ENCODE peak calls at places on chromosomes 4 and X, in nine cellular contexts. H is mesothelial cell of epicardium, N is neural crest cell, K is psoas muscle, Q is IMR-90, F is A549, Y is lower lobe of right lung, O is uterus, R is body of pancreas. J is an unnamed sample.

GRCh38 chr4:76809594-76810305 is 88.2 kb downstream of the SOWAHB start:
- DNase-seq in R (no peak), F (peak; percentile 4), H (no peak), O (no peak), N (no peak), K (no peak), Y (no peak), Q (peak; percentile 53), J (no peak)

GRCh38 chr4:101081695-101082369 is 265.5 kb downstream of the PPP3CA start:
- DNase-seq in K (no peak), O (no peak), R (peak; percentile 23), Y (no peak), N (no peak), H (no peak), Q (no peak), F (no peak), J (no peak)

GRCh38 chr4:124104628-124105027 is 607.9 kb downstream of the ANKRD50 start:
- DNase-seq in N (no peak), H (no peak), Q (no peak), K (no peak), O (no peak), F (no peak), R (no peak), Y (no peak), J (no peak)

GRCh38 chr4:177380730-177381287 is 61.4 kb downstream of the AGA start:
- DNase-seq in Y (no peak), O (no peak), Q (no peak), R (no peak), H (no peak), K (no peak), F (peak; percentile 46), N (no peak), J (no peak)

GRCh38 chr4:25863906-25864418 is 1.2 kb upstream of the SEL1L3 start:
- DNase-seq in Q (no peak), F (no peak), H (no peak), O (no peak), N (no peak), Y (no peak), R (peak; percentile 35), K (no peak), J (no peak)

GRCh38 chr4:2141762-2142520 is 82.8 kb downstream of the NAT8L start:
- DNase-seq in Q (no peak), R (no peak), H (no peak), F (no peak), K (no peak), N (peak; percentile 23), Y (no peak), O (no peak), J (no peak)

GRCh38 chr4:93730251-93730650 is 98.3 kb upstream of the ATOH1 start:
- DNase-seq in F (no peak), K (no peak), Y (no peak), H (no peak), O (no peak), Q (no peak), N (no peak), R (no peak), J (no peak)

GRCh38 chr4:105474110-105474518 is 252 bp upstream of the PPA2 start:
- DNase-seq in Q (peak; percentile 77), Y (peak; percentile 92), H (peak; percentile 68), R (peak; percentile 91), O (peak; percentile 74), N (peak; percentile 82), F (no peak), K (peak; percentile 89), J (no peak)

GRCh38 chr4:181967401-181967800 is 275.8 kb upstream of the TENM3 start:
- DNase-seq in O (no peak), H (no peak), Q (no peak), F (no peak), N (no peak), K (no peak), Y (no peak), R (no peak), J (no peak)

GRCh38 chr4:15755321-15755750 is 22.8 kb upstream of the CD38 start:
- DNase-seq in O (no peak), N (no peak), Q (peak; percentile 69), F (no peak), R (no peak), H (no peak), Y (no peak), K (no peak), J (no peak)

GRCh38 chrX:43313035-43313434 is 343.1 kb upstream of the MAOA start:
- DNase-seq in F (no peak), N (no peak), R (no peak), K (no peak), Y (no peak), H (no peak), Q (no peak), O (no peak), J (no peak)

GRCh38 chr4:139619644-139620043 is 46.0 kb upstream of the MGST2 start:
- DNase-seq in O (no peak), Q (no peak), Y (no peak), N (no peak), F (peak; percentile 55), K (no peak), R (no peak), H (no peak), J (no peak)

GRCh38 chrX:13652256-13653021 is 502 bp upstream of the TCEANC start:
- DNase-seq in H (no peak), R (no peak), Y (no peak), O (peak; percentile 39), N (no peak), Q (peak; percentile 98), F (peak; percentile 41), K (no peak), J (peak; percentile 75)

GRCh38 chrX:132708529-132708928 is 219.7 kb upstream of the MBNL3 start:
- DNase-seq in N (no peak), Q (no peak), F (no peak), H (no peak), O (no peak), R (no peak), Y (no peak), K (no peak), J (no peak)

GRCh38 chr4:184384056-184384809 is 90.1 kb downstream of the IRF2 start:
- DNase-seq in O (peak; percentile 42), K (no peak), N (no peak), Y (no peak), R (peak; percentile 44), Q (peak; percentile 96), H (no peak), F (peak; percentile 17), J (peak; percentile 76)

GRCh38 chrX:104309169-104309568 is 54.4 kb upstream of the ESX1 start:
- DNase-seq in K (no peak), Y (no peak), H (no peak), F (no peak), Q (no peak), O (no peak), R (no peak), N (no peak), J (no peak)
- TF ChIP-seq CTCF in K (no peak), Y (no peak), H (no peak), F (no peak), Q (no peak), O (no peak), R (no peak), N (no peak), J (no peak)

DNA sequence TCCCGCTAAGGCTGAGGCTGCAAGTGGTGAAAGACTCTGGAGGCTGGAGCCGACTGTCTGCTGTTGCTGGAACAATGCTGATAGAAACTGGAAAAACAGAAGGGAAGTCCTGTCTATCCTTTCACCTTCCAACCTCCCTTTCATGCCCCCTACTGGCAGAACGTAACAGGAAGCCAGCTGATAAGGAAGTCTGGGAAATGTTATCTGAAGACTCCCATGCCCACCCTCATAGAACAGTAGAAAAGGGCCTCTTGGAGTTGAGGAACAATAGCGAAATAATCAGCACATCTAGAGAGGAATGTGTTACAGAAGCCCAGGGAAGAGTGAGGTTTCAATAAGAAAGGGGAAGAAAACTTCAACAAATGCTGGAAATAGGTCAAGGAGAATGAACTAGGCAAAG is 117.1 kb upstream of the DKK2 start:
- DNase-seq in F (peak; percentile 5), H (no peak), Q (no peak), R (no peak), Y (peak; percentile 30), K (no peak), N (no peak), O (no peak), J (no peak)
- TF ChIP-seq CTCF in F (no peak), H (no peak), Q (no peak), R (no peak), Y (peak; percentile 27), K (peak; percentile 32), N (peak; percentile 26), O (no peak), J (peak; percentile 31)

DNA sequence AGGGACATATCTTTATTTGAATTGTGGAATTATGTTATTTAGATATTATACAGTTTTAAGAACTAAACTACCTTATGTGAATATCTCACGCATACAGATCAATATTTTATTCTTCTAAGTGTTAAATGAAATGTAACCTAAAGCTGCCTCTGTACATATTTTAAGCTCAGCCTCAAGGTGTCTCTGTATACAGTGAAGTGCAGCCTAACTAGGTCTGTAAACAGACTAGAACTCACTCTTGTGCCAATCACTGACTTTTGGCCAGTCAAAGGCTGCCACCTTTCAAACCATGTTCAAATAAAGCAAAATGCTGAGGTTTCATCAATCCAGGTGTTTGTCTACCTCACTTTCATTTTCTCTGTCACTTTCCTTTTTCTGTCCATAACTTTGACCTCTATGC is 1074.5 kb upstream of the PRKX start:
- DNase-seq in F (peak; percentile 23), N (no peak), O (no peak), H (no peak), K (no peak), Y (no peak), Q (no peak), R (no peak), J (no peak)
- TF ChIP-seq CTCF in F (peak; percentile 10), N (no peak), O (no peak), H (no peak), K (no peak), Y (no peak), Q (no peak), R (no peak), J (no peak)

GRCh38 chrX:107845625-107846024 is 20.0 kb downstream of the MID2 start:
- DNase-seq in K (no peak), O (no peak), N (no peak), Q (no peak), F (no peak), R (no peak), Y (no peak), H (no peak), J (no peak)

GRCh38 chrX:107851215-107851614 is 25.5 kb downstream of the MID2 start:
- DNase-seq in Q (no peak), F (no peak), R (no peak), K (no peak), O (no peak), N (no peak), H (no peak), Y (no peak), J (no peak)

DNA sequence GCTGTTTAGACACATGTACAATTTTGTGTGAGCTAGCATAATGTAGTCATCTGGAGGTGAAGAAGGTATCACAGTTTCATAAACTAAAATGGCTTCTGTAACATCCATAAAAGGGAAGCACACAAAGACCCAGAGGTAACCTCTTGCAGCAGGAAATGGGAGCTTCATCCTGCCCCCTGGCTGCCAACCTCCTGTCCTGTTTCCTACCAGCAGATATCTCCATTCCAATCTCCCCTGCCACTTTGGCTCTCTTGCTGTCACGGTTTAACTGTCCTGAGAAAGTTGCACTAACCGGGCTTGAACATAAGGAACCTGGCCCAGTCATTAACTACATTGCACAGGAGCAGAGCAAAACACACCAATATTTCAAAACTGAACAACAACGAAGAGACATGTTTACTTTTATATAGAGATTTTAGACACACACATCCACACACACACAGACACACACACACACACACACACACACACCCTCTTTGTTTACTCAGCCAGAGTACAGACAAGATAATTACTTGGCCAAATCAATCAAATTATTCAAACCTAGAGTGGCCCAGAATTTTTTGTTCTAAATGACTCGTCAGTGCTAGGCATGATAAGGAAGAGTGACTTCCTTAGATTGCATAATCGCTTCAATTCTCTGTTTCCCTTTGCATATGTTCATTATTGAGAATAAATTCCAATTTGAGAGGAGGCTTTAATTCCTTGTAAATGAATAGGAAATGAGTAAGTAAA is 24.2 kb downstream of the MID2 start:
- DNase-seq in H (no peak), F (peak; percentile 14), K (no peak), O (no peak), Y (no peak), Q (no peak), R (no peak), N (no peak), J (no peak)
- TF ChIP-seq CTCF in H (no peak), F (no peak), K (peak; percentile 11), O (no peak), Y (peak; percentile 23), Q (no peak), R (no peak), N (no peak), J (no peak)